ENCODE peak calls at places on chromosome 22, in seven cellular contexts. G is GM23338, Z is neural progenitor cell, Y is MM.1S, R is hepatocyte, X is HCT116, I is PC-3. O is an unnamed sample.

GRCh38 chr22:23192133-23192532 is 11.8 kb downstream of the BCR start:
- DNase-seq in X (no peak), G (peak; percentile 35), Y (no peak), R (no peak), Z (no peak), I (no peak), O (no peak)

GRCh38 chr22:38142606-38143005 is 32.1 kb upstream of the BAIAP2L2 start:
- DNase-seq in Y (no peak), G (no peak), R (no peak), Z (no peak), X (no peak), I (no peak), O (no peak)

GRCh38 chr22:23068832-23069385 is 1.4 kb upstream of the GNAZ start:
- DNase-seq in Z (no peak), X (no peak), Y (no peak), R (no peak), G (no peak), I (no peak), O (no peak)

GRCh38 chr22:22408731-22409696 is 99.5 kb downstream of the ZNF280B start:
- DNase-seq in R (peak; percentile 63), X (peak; percentile 33), Y (peak; percentile 55), G (peak; percentile 74), I (peak; percentile 35), Z (peak; percentile 63), O (peak; percentile 37)

GRCh38 chr22:35477911-35478582 is 62.6 kb upstream of the RASD2 start:
- DNase-seq in G (no peak), R (peak; percentile 88), X (peak; percentile 27), I (peak; percentile 96), Z (no peak), Y (no peak), O (peak; percentile 70)

GRCh38 chr22:26273011-26273675 is 103.9 kb downstream of the SEZ6L start:
- DNase-seq in X (no peak), Y (no peak), I (no peak), G (no peak), R (no peak), Z (no peak), O (no peak)

GRCh38 chr22:38347944-38348750 is 30.9 kb upstream of the CSNK1E start:
- DNase-seq in R (no peak), G (no peak), Y (no peak), I (peak; percentile 55), X (no peak), Z (no peak), O (peak; percentile 54)

GRCh38 chr22:31942091-31942490 is 2.2 kb upstream of the YWHAH start:
- DNase-seq in Y (no peak), I (no peak), X (no peak), G (no peak), R (no peak), Z (no peak), O (no peak)

DNA sequence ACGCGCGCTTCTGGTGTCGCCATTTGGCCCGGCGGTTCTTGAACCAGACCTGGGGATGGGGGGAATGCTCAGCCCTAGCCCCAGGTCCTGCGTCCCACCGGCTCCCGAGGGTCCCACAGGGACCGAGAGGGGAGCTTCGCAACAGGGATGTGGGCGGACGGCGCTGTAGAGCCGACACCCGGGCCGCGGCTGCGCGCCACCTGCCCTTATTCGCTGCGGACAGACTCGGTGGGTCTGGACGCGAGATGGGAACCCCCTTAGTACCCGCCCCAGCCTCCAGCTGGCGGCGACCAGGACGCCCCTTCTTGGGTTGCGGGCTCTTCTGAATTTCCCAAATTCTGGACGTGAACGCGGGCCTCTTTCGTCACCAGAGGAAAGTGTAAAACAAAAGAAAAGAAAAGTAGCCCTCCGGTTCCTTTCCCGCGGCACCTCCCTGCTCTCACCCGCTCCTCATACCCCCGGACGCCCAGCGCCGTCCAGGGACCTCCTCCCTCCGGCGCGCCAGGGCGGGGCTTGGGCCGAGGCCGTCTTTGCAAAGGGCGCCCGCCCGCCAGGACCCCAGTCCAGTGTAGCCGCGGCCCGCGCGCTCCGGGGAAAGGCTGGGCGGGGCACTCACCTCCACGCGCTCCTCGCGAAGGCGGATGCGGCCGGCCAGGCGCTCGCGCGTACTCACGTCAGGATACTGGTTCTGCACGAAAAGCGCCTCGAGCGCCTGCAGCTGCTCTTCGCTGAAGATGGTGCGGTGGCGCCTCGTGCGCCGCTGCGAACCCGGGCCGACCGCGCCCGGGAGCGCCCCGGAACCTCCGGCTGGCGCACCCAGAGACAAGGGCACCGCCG is 827 bp downstream of the GSC2 start:
- DNase-seq in X (no peak), I (no peak), G (peak; percentile 75), Z (peak; percentile 67), R (no peak), Y (no peak), O (peak; percentile 31)
- TF ChIP-seq EZH2 in X (no peak), I (no peak), G (peak; percentile 76), Z (peak; percentile 100), R (peak; percentile 91), Y (no peak), O (peak; percentile 82)

GRCh38 chr22:43859621-43860020 is 2.7 kb downstream of the SULT4A1 start:
- DNase-seq in X (no peak), I (no peak), Y (no peak), R (no peak), G (no peak), Z (no peak), O (no peak)

GRCh38 chr22:43857367-43857766 is 4.9 kb downstream of the SULT4A1 start:
- DNase-seq in X (no peak), I (no peak), Z (no peak), Y (no peak), G (no peak), R (no peak), O (no peak)

GRCh38 chr22:43859176-43859575 is 3.1 kb downstream of the SULT4A1 start:
- DNase-seq in Z (no peak), X (no peak), Y (no peak), I (no peak), R (no peak), G (no peak), O (no peak)

GRCh38 chr22:43860126-43860525 is 2.2 kb downstream of the SULT4A1 start:
- DNase-seq in Y (no peak), X (no peak), I (no peak), R (no peak), G (no peak), Z (no peak), O (no peak)

DNA sequence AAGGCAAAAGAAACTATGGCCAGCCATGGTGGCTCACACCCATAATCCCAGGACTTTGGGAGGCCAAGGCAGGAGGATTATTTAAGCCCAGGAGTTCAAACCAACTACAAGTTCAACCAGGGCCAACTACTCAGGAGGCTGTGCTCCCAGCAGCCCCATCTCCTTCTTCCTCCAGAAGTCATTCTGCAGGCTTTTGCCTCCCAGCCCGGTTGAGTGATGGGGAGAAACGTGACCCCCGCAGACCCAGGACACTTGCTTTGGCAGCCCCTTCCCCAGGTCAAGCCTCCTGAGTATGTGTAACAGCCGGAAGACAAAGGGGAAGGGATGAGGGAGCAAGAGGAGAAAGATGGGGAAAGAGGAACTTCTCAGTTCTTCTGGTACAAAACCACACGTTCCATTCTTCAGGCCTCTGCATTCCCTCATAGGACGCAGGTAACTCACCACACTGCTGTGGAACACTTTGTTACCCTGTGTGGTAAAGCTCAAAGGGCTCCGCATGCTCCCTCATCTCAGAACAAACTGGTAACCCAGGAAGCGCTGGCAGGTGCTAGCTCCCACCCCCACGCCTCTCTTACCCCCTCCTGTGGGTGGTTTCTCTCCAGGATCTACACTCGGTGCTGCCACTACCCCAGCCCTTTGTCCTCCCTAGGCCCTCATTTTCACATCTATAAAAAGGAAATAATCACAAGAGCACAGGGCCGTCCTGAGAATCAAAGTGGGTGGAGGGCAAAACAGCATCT is 4.0 kb downstream of the SULT4A1 start:
- DNase-seq in X (no peak), Z (no peak), R (no peak), Y (no peak), I (no peak), G (no peak), O (no peak)
- TF ChIP-seq EZH2phosphoT487 in X (no peak), Z (no peak), R (no peak), Y (no peak), I (no peak), G (no peak), O (no peak)

GRCh38 chr22:39457047-39457545 is 284 bp downstream of the MGAT3 start:
- DNase-seq in Z (peak; percentile 66), R (peak; percentile 49), G (no peak), X (no peak), I (no peak), Y (no peak), O (no peak)

GRCh38 chr22:39459681-39460080 is 2.9 kb downstream of the MGAT3 start:
- DNase-seq in Y (no peak), Z (no peak), I (no peak), G (no peak), X (no peak), R (no peak), O (no peak)

GRCh38 chr22:39457546-39458442 is 982 bp downstream of the MGAT3 start:
- DNase-seq in Z (peak; percentile 60), Y (no peak), R (no peak), I (no peak), X (no peak), G (no peak), O (no peak)

GRCh38 chr22:39456262-39457046 is at the start of gene MGAT3:
- DNase-seq in Y (no peak), G (no peak), X (no peak), Z (no peak), R (no peak), I (no peak), O (peak; percentile 17)

DNA sequence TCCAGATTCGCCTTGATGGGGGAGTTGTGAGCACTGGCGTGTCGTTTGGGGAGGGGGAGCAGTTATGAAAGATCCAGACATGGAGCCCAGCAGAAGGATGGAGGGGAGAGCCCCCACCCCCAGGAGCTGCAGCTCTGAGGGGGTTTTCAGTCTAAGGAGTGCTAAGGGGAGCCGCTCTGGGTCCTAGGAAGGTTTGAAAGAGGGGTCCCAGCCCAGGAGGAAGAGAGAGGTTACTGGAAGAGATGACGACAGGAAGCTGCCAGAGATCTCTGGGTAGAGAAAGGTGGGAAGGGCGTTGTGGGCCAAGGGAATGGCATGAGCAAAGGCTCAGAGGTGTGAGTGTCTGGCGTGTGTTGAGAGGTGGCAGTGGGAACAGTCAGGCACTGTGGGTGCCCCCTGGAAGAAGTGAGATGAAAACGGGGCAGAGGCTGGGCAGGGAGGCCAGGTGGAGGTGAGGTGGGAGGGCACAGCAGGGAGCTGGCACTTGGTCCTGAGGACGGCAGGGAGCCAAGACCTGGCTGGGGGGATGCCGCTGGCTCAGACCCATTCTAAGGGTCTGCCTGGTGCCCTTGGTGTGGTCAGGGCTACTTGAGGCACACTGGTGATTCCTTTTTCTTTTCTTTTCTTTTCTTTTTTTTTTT is 1.8 kb downstream of the MGAT3 start:
- DNase-seq in Z (no peak), I (no peak), G (no peak), Y (no peak), X (no peak), R (no peak), O (no peak)
- TF ChIP-seq EZH2 in Z (no peak), I (no peak), G (no peak), Y (no peak), X (no peak), R (no peak), O (peak; percentile 22)

GRCh38 chr22:46001426-46002106 is 24.6 kb upstream of the WNT7B start:
- DNase-seq in Y (no peak), Z (no peak), X (no peak), R (no peak), I (no peak), G (no peak), O (no peak)

GRCh38 chr22:46001046-46001425 is 24.1 kb upstream of the WNT7B start:
- DNase-seq in R (no peak), X (no peak), I (no peak), Y (no peak), Z (no peak), G (no peak), O (no peak)

GRCh38 chr22:46004105-46004866 is 27.3 kb upstream of the WNT7B start:
- DNase-seq in R (no peak), Z (no peak), I (no peak), X (no peak), Y (peak; percentile 1), G (no peak), O (no peak)

GRCh38 chr22:46002757-46003270 is 25.9 kb upstream of the WNT7B start:
- DNase-seq in I (peak; percentile 43), R (no peak), Y (no peak), Z (no peak), X (no peak), G (no peak), O (peak; percentile 93)

DNA sequence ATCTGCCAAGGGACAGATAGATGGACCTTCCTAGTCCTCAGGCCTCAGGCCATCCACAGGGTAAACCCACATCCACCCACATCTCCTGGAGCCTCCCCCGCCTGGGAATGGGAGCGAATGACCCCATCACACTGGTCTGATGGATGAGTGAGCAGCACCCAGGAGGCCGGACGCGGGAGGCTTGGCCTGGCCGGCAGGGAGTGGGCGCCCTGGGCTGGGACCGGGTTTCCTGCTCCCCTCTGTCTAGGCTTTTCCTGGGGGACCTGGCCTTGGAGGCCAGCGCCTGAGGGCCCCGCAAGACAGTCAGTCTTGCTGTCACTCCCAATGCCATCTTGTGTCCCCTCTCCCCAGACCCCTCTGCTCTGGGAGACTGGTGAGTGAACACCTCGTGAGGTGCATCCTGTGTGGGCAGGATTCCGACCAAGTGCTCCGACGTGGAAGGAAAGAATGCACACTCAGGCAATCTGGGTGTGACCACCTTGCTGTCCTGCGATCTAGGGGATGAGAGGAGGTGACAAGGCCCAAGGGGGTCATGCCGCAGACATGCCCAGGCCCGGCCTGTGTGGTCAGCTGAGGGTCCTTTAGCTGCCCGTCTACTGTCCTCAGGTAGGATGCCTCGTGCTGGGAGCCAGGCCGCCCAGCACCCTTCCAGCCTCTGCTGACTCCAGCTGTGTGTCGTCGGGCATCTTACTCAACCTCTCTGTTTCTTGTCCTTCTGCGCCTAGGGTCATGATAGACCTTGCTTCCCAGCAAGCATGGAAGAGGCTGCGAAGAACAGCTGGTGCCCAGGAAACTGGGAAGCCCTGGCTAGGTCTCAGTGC is 26.5 kb upstream of the WNT7B start:
- DNase-seq in I (no peak), X (no peak), R (no peak), Z (no peak), Y (no peak), G (no peak), O (peak; percentile 47)
- TF ChIP-seq EZH2phosphoT487 in I (no peak), X (no peak), R (no peak), Z (no peak), Y (no peak), G (no peak), O (no peak)